ENCODE peak calls at places on chromosomes 4 and X, in five cellular contexts. W is left ventricle myocardium inferior, O is heart right ventricle, K is MM.1S, G is neural progenitor cell. C is an unnamed sample.

GRCh38 chrX:96703816-96704215 is 19.2 kb downstream of the DIAPH2 start:
- DNase-seq in G (no peak), O (no peak), W (no peak), K (no peak), C (no peak)

GRCh38 chr4:22389240-22389871 is 126.5 kb downstream of the ADGRA3 start:
- DNase-seq in O (no peak), W (no peak), G (peak), K (peak), C (no peak)

GRCh38 chr4:17511041-17511949 is 595 bp downstream of the QDPR start:
- DNase-seq in K (peak), W (peak), O (peak), G (peak), C (peak)

GRCh38 chrX:2417205-2417604 is 83.6 kb downstream of the DHRSX start:
- DNase-seq in G (no peak), W (no peak), K (no peak), O (no peak), C (no peak)

GRCh38 chrX:36348509-36348908 is 429.0 kb downstream of the CFAP47 start:
- DNase-seq in G (no peak), O (no peak), W (no peak), K (no peak), C (no peak)

GRCh38 chr4:4456351-4456750 is 69.4 kb downstream of the NSG1 start:
- DNase-seq in W (no peak), O (no peak), G (no peak), K (no peak), C (no peak)

GRCh38 chrX:53320543-53321215 is 39.3 kb upstream of the IQSEC2 start:
- DNase-seq in O (peak), W (no peak), K (no peak), G (peak), C (no peak)

GRCh38 chr4:129092636-129093172 is 635 bp downstream of the SCLT1 start:
- DNase-seq in W (no peak), O (no peak), K (peak), G (no peak), C (no peak)

GRCh38 chr4:89000392-89000791 is 56.6 kb downstream of the FAM13A start:
- DNase-seq in O (no peak), W (no peak), K (no peak), G (no peak), C (no peak)

GRCh38 chr4:126004936-126005335 is 690.2 kb downstream of the FAT4 start:
- DNase-seq in K (no peak), G (peak), W (no peak), O (no peak), C (no peak)

GRCh38 chrX:131802836-131803626 is 220.1 kb upstream of the STK26 start:
- DNase-seq in O (peak), K (peak), G (no peak), W (no peak), C (no peak)

GRCh38 chrX:13891367-13892146 is 74.7 kb upstream of the GPM6B start:
- DNase-seq in G (peak), W (no peak), K (no peak), O (no peak), C (no peak)

GRCh38 chr4:184313710-184314659 is 96.3 kb upstream of the ENPP6 start:
- DNase-seq in K (no peak), O (no peak), W (no peak), G (no peak), C (no peak)

GRCh38 chr4:177952723-177953122 is 510.5 kb upstream of the AGA start:
- DNase-seq in W (no peak), K (no peak), G (no peak), O (no peak), C (no peak)

GRCh38 chr4:177945235-177945634 is 503.0 kb upstream of the AGA start:
- DNase-seq in G (no peak), O (no peak), K (no peak), W (no peak), C (no peak)

GRCh38 chr4:177951026-177951425 is 508.8 kb upstream of the AGA start:
- DNase-seq in G (no peak), W (no peak), O (no peak), K (no peak), C (no peak)

DNA sequence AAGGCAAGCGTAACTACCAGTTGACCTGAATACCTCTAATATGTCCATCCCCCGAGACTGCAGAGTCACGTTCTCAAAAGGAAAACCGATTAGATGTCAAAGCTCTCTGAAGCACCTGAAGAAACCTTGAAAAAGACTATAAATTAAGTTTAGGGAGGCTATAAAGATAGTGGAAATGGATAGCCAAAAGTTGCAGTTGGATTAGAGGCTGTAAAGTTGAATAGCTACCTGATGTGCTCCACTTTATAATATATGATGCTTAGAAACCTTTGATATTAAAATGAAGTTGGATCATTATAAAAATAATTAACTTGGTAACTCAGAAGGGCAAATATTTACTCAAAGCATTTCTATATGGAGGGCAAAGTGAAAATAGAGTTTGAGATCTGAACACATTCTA is 506.6 kb upstream of the AGA start:
- DNase-seq in O (no peak), G (no peak), K (no peak), W (no peak), C (no peak)
- H3K4me3 ChIP-seq in O (no peak), G (no peak), K (no peak), W (no peak), C (no peak)

DNA sequence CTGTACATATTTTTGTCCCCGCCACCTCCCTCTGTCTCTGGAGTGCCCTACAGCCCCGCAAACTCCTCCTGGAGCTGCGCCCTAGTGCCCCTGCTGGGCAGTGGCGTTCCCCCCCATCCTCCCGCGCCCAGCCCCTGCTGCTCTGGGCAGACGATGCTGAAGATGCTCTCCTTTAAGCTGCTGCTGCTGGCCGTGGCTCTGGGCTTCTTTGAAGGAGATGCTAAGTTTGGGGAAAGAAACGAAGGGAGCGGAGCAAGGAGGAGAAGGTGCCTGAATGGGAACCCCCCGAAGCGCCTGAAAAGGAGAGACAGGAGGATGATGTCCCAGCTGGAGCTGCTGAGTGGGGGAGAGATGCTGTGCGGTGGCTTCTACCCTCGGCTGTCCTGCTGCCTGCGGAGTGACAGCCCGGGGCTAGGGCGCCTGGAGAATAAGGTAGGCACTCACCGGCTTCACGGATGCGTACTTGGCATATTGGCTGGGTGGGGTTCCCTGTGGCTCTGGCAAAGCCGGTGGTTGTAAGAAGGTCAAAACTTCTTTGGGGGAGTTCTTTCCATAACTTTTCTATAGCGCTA is 653 bp downstream of the HHIP start:
- DNase-seq in K (no peak), O (no peak), W (no peak), G (peak), C (no peak)
- TF ChIP-seq CTCF in K (peak), O (no peak), W (no peak), G (peak), C (no peak)

GRCh38 chr4:36427696-36428095 is 146.3 kb downstream of the DTHD1 start:
- DNase-seq in W (no peak), G (no peak), K (no peak), O (no peak), C (no peak)

GRCh38 chr4:36420111-36420679 is 138.8 kb downstream of the DTHD1 start:
- DNase-seq in K (no peak), G (peak), W (no peak), O (no peak), C (no peak)

GRCh38 chr4:36426741-36427140 is 145.3 kb downstream of the DTHD1 start:
- DNase-seq in K (no peak), O (no peak), W (no peak), G (no peak), C (no peak)

GRCh38 chr4:36422582-36422981 is 141.2 kb downstream of the DTHD1 start:
- DNase-seq in O (no peak), G (no peak), K (no peak), W (no peak), C (no peak)
- H3K4me3 ChIP-seq in O (no peak), G (no peak), K (no peak), W (no peak), C (no peak)

DNA sequence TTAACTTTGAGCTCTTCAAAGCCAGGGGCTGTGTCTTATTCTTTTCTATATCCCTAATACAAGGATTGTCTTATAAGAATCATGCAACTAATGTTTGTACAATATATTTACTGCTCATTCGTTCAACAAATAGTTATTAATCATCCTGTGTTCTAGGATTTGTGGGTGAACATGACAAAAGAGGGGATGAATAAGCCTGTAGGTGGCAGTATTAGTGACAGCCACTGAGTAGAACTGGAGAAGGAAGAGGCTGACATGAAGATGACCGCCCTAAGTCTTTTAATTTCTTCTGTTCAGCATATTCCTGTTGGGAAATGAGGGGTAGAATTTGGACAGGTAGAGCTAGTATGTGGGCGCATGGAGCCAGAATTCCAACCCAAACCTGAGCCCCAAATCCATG is 11.9 kb upstream of the LINC00632 start:
- DNase-seq in K (no peak), G (no peak), W (no peak), O (no peak), C (no peak)
- TF ChIP-seq CTCF in K (no peak), G (peak), W (no peak), O (no peak), C (no peak)

GRCh38 chrX:107323786-107324492 is 117.5 kb downstream of the DNAAF6 start:
- DNase-seq in O (no peak), W (no peak), G (no peak), K (no peak), C (no peak)
- H3K4me3 ChIP-seq in O (no peak), W (no peak), G (no peak), K (no peak), C (no peak)

C was measured in lower leg skin.